ENCODE peak calls at places on chromosomes 3 and 15, in seven cellular contexts. C is T-helper 2 cell; L is pons; Y is activated CD8-positive, alpha-beta T cell treated with anti-CD3 and anti-CD28 coated beads, Interleukin-2, amount 10 ng/mL, durations not matched to agents 7 days and 5 days; R is hypothalamus; G is EL; E is GM23248. N is an unnamed sample.

GRCh38 chr3:172203522-172204258 is 164.3 kb downstream of the FNDC3B start:
- DNase-seq in C (no peak), G (no peak), E (peak), Y (no peak), L (peak), R (peak), N (no peak)

GRCh38 chr3:159775372-159775961 is 213.2 kb upstream of the IL12A start:
- DNase-seq in Y (no peak), R (peak), L (peak), E (peak), C (no peak), G (peak), N (no peak)

GRCh38 chr15:71758716-71759115 is 51.6 kb upstream of the NR2E3 start:
- DNase-seq in R (no peak), L (no peak), E (no peak), G (no peak), Y (no peak), C (no peak), N (no peak)

GRCh38 chr3:195739561-195740111 is 18.9 kb downstream of the MUC20 start:
- DNase-seq in E (no peak), L (no peak), C (no peak), R (no peak), Y (no peak), G (no peak), N (no peak)

GRCh38 chr15:25178835-25179672 is 224.3 kb downstream of the SNRPN start:
- DNase-seq in Y (no peak), R (no peak), G (no peak), C (peak), L (no peak), E (no peak), N (no peak)

GRCh38 chr3:38458796-38459498 is 5.3 kb downstream of the ACVR2B start:
- DNase-seq in Y (no peak), G (peak), C (no peak), L (no peak), E (no peak), R (no peak), N (no peak)

GRCh38 chr15:88636654-88637053 is 2.2 kb upstream of the ISG20 start:
- DNase-seq in C (no peak), L (no peak), R (no peak), E (no peak), Y (no peak), G (peak), N (no peak)

GRCh38 chr3:101119535-101119934 is 126.3 kb upstream of the ABI3BP start:
- DNase-seq in E (peak), Y (no peak), R (no peak), L (no peak), C (no peak), G (peak), N (no peak)

GRCh38 chr3:128619146-128619890 is 31.3 kb downstream of the RPN1 start:
- DNase-seq in R (no peak), C (no peak), E (peak), G (peak), L (no peak), Y (peak), N (no peak)

GRCh38 chr3:42101481-42101880 is 10.3 kb downstream of the TRAK1 start:
- DNase-seq in L (no peak), R (no peak), G (no peak), Y (no peak), E (peak), C (no peak), N (no peak)

GRCh38 chr3:147699175-147699838 is 290.1 kb downstream of the ZIC1 start:
- DNase-seq in C (no peak), E (peak), L (no peak), Y (no peak), G (peak), R (no peak), N (no peak)

GRCh38 chr3:170414202-170414663 is 4.4 kb upstream of the CLDN11 start:
- DNase-seq in Y (peak), L (peak), C (no peak), G (peak), R (no peak), E (peak), N (peak)

GRCh38 chr15:24976932-24977331 is 22.1 kb downstream of the SNRPN start:
- DNase-seq in C (no peak), R (no peak), E (no peak), G (no peak), L (no peak), Y (no peak), N (no peak)

GRCh38 chr3:69212411-69213160 is 90.2 kb upstream of the LMOD3 start:
- DNase-seq in C (no peak), L (no peak), R (no peak), G (peak), Y (no peak), E (peak), N (no peak)

GRCh38 chr3:5057857-5058324 is 64.2 kb upstream of the ARL8B start:
- DNase-seq in R (no peak), L (peak), E (peak), Y (peak), C (peak), G (peak), N (peak)

GRCh38 chr3:122092460-122093165 is 37.5 kb downstream of the CD86 start:
- DNase-seq in R (no peak), C (no peak), L (peak), E (peak), Y (peak), G (peak), N (no peak)

GRCh38 chr15:41689834-41690233 is 29.6 kb downstream of the MGA start:
- DNase-seq in C (no peak), Y (no peak), G (no peak), E (peak), R (no peak), L (no peak), N (no peak)

GRCh38 chr3:99236576-99236975 is 335.1 kb upstream of the DCBLD2 start:
- DNase-seq in L (no peak), Y (no peak), E (peak), G (peak), R (no peak), C (no peak), N (no peak)

GRCh38 chr15:62109457-62109856 is 42.7 kb downstream of the C2CD4A start:
- DNase-seq in Y (no peak), R (no peak), G (no peak), L (no peak), C (no peak), E (peak), N (no peak)

GRCh38 chr15:32840481-32841245 is 122.9 kb downstream of the GREM1 start:
- DNase-seq in Y (no peak), L (no peak), R (no peak), E (peak), G (no peak), C (no peak), N (no peak)

GRCh38 chr15:55546718-55547117 is 38.7 kb upstream of the DNAAF4 start:
- DNase-seq in E (no peak), G (peak), C (no peak), R (no peak), Y (no peak), L (no peak), N (no peak)

GRCh38 chr3:112101946-112102345 is 15.8 kb downstream of the C3orf52 start:
- DNase-seq in R (no peak), C (no peak), Y (no peak), G (peak), E (peak), L (no peak), N (no peak)

GRCh38 chr3:124410471-124410870 is 319.8 kb upstream of the UMPS start:
- DNase-seq in L (no peak), E (peak), C (no peak), G (peak), Y (no peak), R (no peak), N (no peak)

GRCh38 chr15:75349851-75350588 is 3.2 kb downstream of the NEIL1 start:
- DNase-seq in R (no peak), Y (peak), G (no peak), L (no peak), E (no peak), C (peak), N (peak)

GRCh38 chr15:98803228-98804056 is 155.1 kb downstream of the IGF1R start:
- DNase-seq in Y (no peak), R (no peak), L (no peak), G (peak), C (no peak), E (peak), N (no peak)

GRCh38 chr3:112111785-112112402 is 21.2 kb downstream of the GCSAM start:
- DNase-seq in E (peak), G (peak), L (peak), Y (peak), R (no peak), C (peak), N (peak)

GRCh38 chr3:8607285-8608040 is 37.1 kb downstream of the SSUH2 start:
- DNase-seq in G (peak), R (peak), E (peak), Y (no peak), C (no peak), L (peak), N (no peak)

GRCh38 chr3:197749315-197749600 is 425 bp upstream of the FYTTD1 start:
- DNase-seq in Y (peak), C (peak), E (peak), G (peak), L (peak), R (no peak), N (no peak)

GRCh38 chr3:33665294-33665693 is 52.8 kb downstream of the CLASP2 start:
- DNase-seq in G (no peak), C (no peak), E (peak), R (no peak), Y (no peak), L (no peak), N (no peak)

GRCh38 chr3:58888087-58888486 is 161.7 kb downstream of the CFAP20DC start:
- DNase-seq in L (no peak), Y (no peak), R (no peak), C (no peak), E (no peak), G (no peak), N (no peak)

GRCh38 chr3:70829101-70829500 is 516.7 kb upstream of the MDFIC2 start:
- DNase-seq in L (no peak), Y (no peak), C (no peak), E (peak), R (no peak), G (peak), N (no peak)

GRCh38 chr15:101033801-101034200 is 114.6 kb downstream of the LRRK1 start:
- DNase-seq in E (no peak), G (no peak), C (no peak), Y (no peak), R (no peak), L (no peak), N (no peak)

GRCh38 chr3:107271787-107272387 is 105.4 kb upstream of the CCDC54 start:
- DNase-seq in E (peak), G (peak), Y (no peak), R (no peak), L (peak), C (no peak), N (peak)

GRCh38 chr3:42501681-42502428 is 588 bp upstream of the VIPR1 start:
- DNase-seq in E (peak), L (no peak), R (peak), Y (peak), G (peak), C (peak), N (peak)

GRCh38 chr3:149898771-149899170 is 71.9 kb downstream of the PFN2 start:
- DNase-seq in C (no peak), R (no peak), G (peak), L (no peak), Y (no peak), E (peak), N (no peak)

GRCh38 chr3:150165396-150166094 is 194.8 kb upstream of the PFN2 start:
- DNase-seq in G (no peak), E (no peak), C (no peak), Y (no peak), L (no peak), R (no peak), N (no peak)

GRCh38 chr3:123169492-123169929 is 32.2 kb upstream of the SEC22A start:
- DNase-seq in G (no peak), E (peak), R (no peak), L (no peak), Y (no peak), C (no peak), N (no peak)

N was measured in naive B cell.